ENCODE peak calls at places on chromosomes 1 and 21, in four cellular contexts. F, E, W and B are unnamed samples.

GRCh38 chr1:68121536-68121935 is 71.1 kb upstream of the DIRAS3 start:
- DNase-seq in F (no peak), E (no peak), W (no peak), B (no peak)

GRCh38 chr1:102919659-102920058 is 188.7 kb downstream of the COL11A1 start:
- DNase-seq in F (no peak), E (no peak), W (no peak), B (no peak)

GRCh38 chr1:43530483-43531452 is at the start of gene PTPRF:
- DNase-seq in F (peak), E (peak), W (peak), B (peak)

GRCh38 chr1:221740941-221741363 is 937 bp downstream of the DUSP10 start:
- DNase-seq in F (peak), E (peak), W (no peak), B (no peak)

GRCh38 chr1:212062832-212063438 is 27.4 kb downstream of the DTL start:
- DNase-seq in F (no peak), E (no peak), W (no peak), B (no peak)

GRCh38 chr1:170410391-170411146 is 121.4 kb upstream of the GORAB start:
- DNase-seq in F (no peak), E (no peak), W (no peak), B (no peak)

GRCh38 chr1:1182491-1183220 is 9.0 kb downstream of the TTLL10 start:
- DNase-seq in F (peak), E (peak), W (peak), B (peak)

GRCh38 chr1:170863600-170863999 is 71.7 kb upstream of the MROH9 start:
- DNase-seq in F (no peak), E (no peak), W (no peak), B (no peak)

GRCh38 chr21:45590246-45590725 is 48.0 kb upstream of the SLC19A1 start:
- DNase-seq in F (peak), E (peak), W (peak), B (peak)

GRCh38 chr1:93394514-93394913 is 48.8 kb downstream of the DR1 start:
- DNase-seq in F (no peak), E (no peak), W (no peak), B (no peak)

GRCh38 chr1:213585402-213585801 is 402.4 kb upstream of the PROX1 start:
- DNase-seq in F (peak), E (peak), W (no peak), B (peak)

GRCh38 chr1:39779821-39780220 is 8.7 kb upstream of the OXCT2 start:
- DNase-seq in F (peak), E (no peak), W (no peak), B (no peak)

GRCh38 chr1:31701137-31701736 is 2.6 kb downstream of the COL16A1 start:
- DNase-seq in F (peak), E (peak), W (no peak), B (peak)

GRCh38 chr1:111270781-111271463 is 19.7 kb upstream of the CHIA start:
- DNase-seq in F (no peak), E (no peak), W (peak), B (no peak)

GRCh38 chr1:153929433-153929825 is 6.7 kb upstream of the GATAD2B start:
- DNase-seq in F (peak), E (no peak), W (no peak), B (no peak)

GRCh38 chr1:248416226-248416625 is 13.4 kb downstream of the OR2T1 start:
- DNase-seq in F (no peak), E (no peak), W (no peak), B (no peak)

GRCh38 chr1:20265243-20265642 is 25.4 kb upstream of the VWA5B1 start:
- DNase-seq in F (no peak), E (peak), W (no peak), B (peak)

GRCh38 chr1:17239420-17239819 is 9.5 kb upstream of the PADI3 start:
- DNase-seq in F (peak), E (peak), W (peak), B (peak)

GRCh38 chr1:114342376-114342775 is 168.6 kb downstream of the TRIM33 start:
- DNase-seq in F (peak), E (peak), W (no peak), B (peak)

GRCh38 chr1:42963378-42964005 is 4.8 kb upstream of the SLC2A1 start:
- DNase-seq in F (no peak), E (no peak), W (no peak), B (peak)

GRCh38 chr1:198986041-198986440 is 347.2 kb downstream of the PTPRC start:
- DNase-seq in F (no peak), E (no peak), W (no peak), B (no peak)

GRCh38 chr1:17539202-17539525 is 334 bp upstream of the ARHGEF10L start:
- DNase-seq in F (no peak), E (no peak), W (no peak), B (no peak)

GRCh38 chr21:34808569-34809204 is 139.9 kb downstream of the CLIC6 start:
- DNase-seq in F (no peak), E (no peak), W (no peak), B (no peak)

GRCh38 chr1:35499230-35499629 is 58.0 kb downstream of the KIAA0319L start:
- DNase-seq in F (no peak), E (no peak), W (no peak), B (no peak)

GRCh38 chr1:66445492-66446181 is 88.3 kb upstream of the SGIP1 start:
- DNase-seq in F (peak), E (peak), W (no peak), B (peak)

GRCh38 chr1:165144757-165145397 is 211.6 kb downstream of the LMX1A start:
- DNase-seq in F (peak), E (peak), W (peak), B (peak)

GRCh38 chr1:177959793-177960515 is 9.9 kb downstream of the SEC16B start:
- DNase-seq in F (no peak), E (no peak), W (no peak), B (no peak)

GRCh38 chr1:88371396-88371795 is 312.7 kb upstream of the PKN2 start:
- DNase-seq in F (no peak), E (no peak), W (no peak), B (no peak)

GRCh38 chr1:156373546-156373945 is 4.5 kb downstream of the RHBG start:
- DNase-seq in F (no peak), E (no peak), W (no peak), B (no peak)

GRCh38 chr21:34113842-34114241 is 40.5 kb downstream of the MRPS6 start:
- DNase-seq in F (no peak), E (no peak), W (no peak), B (no peak)

GRCh38 chr1:5833911-5834310 is 158.3 kb downstream of the NPHP4 start:
- DNase-seq in F (no peak), E (no peak), W (no peak), B (no peak)

DNA sequence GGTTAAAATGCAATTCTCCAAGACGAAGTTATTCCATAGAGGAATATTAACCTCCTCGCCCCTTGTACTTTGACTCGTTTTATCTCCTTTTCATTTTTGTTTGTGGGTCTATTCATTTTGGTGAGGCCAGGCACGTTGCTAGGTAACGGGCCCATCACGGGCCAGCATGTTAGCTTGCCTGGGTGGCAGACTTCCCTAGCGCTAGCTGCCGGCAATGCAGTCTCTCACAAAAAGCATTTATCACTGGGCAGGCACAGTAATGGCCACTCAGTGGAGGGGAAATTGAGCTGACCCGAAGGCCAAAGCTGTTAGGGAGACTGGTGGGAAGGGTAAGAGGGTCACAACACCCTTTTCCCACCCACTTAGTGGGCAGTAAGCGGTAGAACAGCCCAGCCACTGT is 234.4 kb upstream of the FOXD3 start:
- DNase-seq in F (no peak), E (no peak), W (peak), B (no peak)
- TF ChIP-seq CTCF in F (no peak), E (no peak), W (peak), B (no peak)

DNA sequence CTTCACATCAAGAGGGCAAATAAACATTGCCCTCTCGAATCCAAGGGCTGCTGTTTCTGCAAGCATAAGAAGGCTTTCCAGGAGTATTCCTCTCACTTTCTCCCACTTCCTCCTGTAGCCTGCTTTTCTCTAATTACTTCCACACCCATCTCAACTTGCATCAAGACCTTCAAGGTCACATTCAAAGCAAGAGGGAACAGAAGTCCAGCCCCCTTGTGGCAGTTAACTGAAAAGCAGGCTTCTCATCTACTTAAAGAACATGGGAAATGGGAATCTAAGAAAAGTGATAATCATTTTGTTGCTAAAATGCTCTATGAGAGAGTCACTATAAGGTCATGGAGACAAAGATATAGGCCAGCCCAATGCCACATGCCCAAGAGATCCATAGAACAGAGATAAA is 874.4 kb downstream of the KCNT2 start:
- DNase-seq in F (no peak), E (peak), W (peak), B (peak)
- TF ChIP-seq CTCF in F (no peak), E (peak), W (peak), B (no peak)

GRCh38 chr1:29240986-29241385 is 4.7 kb downstream of the PTPRU start:
- DNase-seq in F (no peak), E (no peak), W (no peak), B (no peak)

GRCh38 chr1:29239142-29239541 is 2.8 kb downstream of the PTPRU start:
- DNase-seq in F (no peak), E (no peak), W (peak), B (no peak)

GRCh38 chr1:29238601-29238964 is 2.3 kb downstream of the PTPRU start:
- DNase-seq in F (no peak), E (no peak), W (no peak), B (no peak)

GRCh38 chr1:29237906-29238600 is 1.7 kb downstream of the PTPRU start:
- DNase-seq in F (no peak), E (peak), W (peak), B (peak)

DNA sequence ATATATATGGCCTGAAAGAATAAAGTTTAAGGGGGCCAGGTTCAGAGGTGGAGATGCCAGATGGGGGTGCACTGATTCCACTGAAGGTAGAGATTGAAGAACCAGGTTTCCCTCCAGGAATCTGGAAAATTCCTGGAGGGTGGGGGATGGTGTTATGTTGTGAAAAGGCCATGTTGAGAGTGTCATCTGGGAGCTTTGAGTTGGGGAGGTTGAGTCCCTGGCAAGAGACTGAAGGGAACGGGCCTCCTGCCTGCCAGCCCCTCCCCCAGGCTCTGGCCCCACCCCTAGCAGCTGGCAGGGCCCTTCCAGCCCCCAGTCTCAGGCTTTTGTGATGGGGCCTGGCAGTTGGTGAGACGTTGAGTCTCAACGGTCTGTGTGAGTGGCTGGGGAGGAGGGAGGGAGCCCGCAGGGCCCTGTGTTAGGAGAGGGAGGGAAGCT is 4.1 kb downstream of the PTPRU start:
- DNase-seq in F (no peak), E (no peak), W (peak), B (no peak)
- TF ChIP-seq CTCF in F (no peak), E (no peak), W (peak), B (no peak)

GRCh38 chr1:228462560-228462959 is 24.6 kb upstream of the RNF187 start:
- DNase-seq in F (no peak), E (no peak), W (no peak), B (no peak)

GRCh38 chr1:228464487-228464983 is 22.6 kb upstream of the RNF187 start:
- DNase-seq in F (peak), E (peak), W (peak), B (peak)

GRCh38 chr1:228465134-228465533 is 22.0 kb upstream of the RNF187 start:
- DNase-seq in F (no peak), E (no peak), W (no peak), B (no peak)

GRCh38 chr1:228463009-228463558 is 24.1 kb upstream of the RNF187 start:
- DNase-seq in F (no peak), E (no peak), W (no peak), B (no peak)

DNA sequence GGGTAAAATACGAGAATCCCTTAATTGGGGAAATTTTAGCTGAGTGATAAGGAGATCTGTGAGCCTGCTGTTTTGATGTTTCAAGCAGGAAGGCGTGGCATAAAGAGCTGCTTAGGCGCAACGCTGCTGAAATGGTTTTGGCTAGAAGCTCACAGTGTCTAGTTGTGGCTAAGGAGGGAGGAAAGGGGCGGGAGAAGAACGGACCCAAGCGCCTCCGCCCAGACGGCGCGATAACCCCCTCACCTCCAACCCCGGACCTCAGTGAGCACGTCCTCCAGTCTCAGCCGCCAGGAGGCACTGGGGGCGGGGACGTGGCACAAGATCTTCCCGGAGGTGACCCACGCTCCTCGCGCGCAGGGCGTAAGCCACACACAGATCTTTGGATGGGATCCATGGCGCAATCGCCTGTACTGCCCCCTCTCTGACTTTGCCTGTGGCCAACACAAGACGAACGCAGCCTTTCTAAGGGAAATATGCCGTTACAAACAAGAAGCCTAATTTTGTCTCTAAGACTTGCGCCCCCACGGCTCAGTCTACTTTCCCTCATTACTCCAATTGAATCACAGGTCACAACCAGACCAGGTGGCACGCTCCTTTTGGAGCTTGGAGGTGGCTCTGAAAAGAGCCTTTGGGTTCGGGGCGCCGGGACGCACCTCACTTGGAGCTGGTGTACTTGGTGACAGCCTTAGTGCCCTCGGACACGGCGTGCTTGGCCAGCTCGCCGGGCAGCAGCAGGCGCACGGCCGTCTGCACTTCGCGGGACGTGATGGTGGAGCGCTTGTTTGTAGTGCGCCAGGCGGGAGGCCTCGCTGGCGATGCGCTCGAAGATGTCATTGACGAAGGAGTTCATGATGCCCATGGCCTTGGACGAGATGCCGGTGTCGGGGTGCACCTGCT is 23.4 kb upstream of the RNF187 start:
- DNase-seq in F (peak), E (peak), W (peak), B (peak)
- TF ChIP-seq CTCF in F (no peak), E (no peak), W (peak), B (no peak)

GRCh38 chr1:58447047-58447446 is 99.5 kb downstream of the OMA1 start:
- DNase-seq in F (no peak), E (no peak), W (no peak), B (no peak)

GRCh38 chr1:58447891-58448290 is 98.6 kb downstream of the OMA1 start:
- DNase-seq in F (no peak), E (no peak), W (no peak), B (no peak)

GRCh38 chr1:58443986-58444603 is 102.4 kb downstream of the OMA1 start:
- DNase-seq in F (no peak), E (no peak), W (no peak), B (no peak)

GRCh38 chr1:58442114-58442513 is 104.4 kb downstream of the OMA1 start:
- DNase-seq in F (no peak), E (no peak), W (no peak), B (no peak)

DNA sequence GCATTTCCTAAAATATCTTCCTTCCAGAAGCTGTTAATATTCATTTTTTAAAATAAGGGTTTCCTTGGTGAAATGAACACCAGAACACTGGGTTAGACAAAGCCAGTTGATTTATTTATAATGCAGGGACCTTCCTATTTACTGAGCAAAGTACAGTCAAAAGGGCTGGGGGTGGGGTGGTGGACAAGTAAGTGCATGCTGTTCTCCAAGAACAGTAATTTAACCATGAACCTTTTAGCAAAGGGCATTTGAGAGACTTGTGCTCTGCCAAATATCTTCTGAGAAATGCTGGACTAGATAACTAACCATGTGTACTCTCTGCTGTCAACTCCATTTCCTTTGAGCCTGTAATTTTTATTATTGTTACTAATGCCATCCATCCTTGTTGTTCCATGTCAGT is 100.2 kb downstream of the OMA1 start:
- DNase-seq in F (no peak), E (no peak), W (no peak), B (no peak)
- TF ChIP-seq CTCF in F (no peak), E (no peak), W (no peak), B (no peak)

GRCh38 chr1:163422738-163423404 is 101.1 kb downstream of the NUF2 start:
- DNase-seq in F (no peak), E (no peak), W (no peak), B (no peak)
- TF ChIP-seq CTCF in F (no peak), E (no peak), W (no peak), B (no peak)

DNA sequence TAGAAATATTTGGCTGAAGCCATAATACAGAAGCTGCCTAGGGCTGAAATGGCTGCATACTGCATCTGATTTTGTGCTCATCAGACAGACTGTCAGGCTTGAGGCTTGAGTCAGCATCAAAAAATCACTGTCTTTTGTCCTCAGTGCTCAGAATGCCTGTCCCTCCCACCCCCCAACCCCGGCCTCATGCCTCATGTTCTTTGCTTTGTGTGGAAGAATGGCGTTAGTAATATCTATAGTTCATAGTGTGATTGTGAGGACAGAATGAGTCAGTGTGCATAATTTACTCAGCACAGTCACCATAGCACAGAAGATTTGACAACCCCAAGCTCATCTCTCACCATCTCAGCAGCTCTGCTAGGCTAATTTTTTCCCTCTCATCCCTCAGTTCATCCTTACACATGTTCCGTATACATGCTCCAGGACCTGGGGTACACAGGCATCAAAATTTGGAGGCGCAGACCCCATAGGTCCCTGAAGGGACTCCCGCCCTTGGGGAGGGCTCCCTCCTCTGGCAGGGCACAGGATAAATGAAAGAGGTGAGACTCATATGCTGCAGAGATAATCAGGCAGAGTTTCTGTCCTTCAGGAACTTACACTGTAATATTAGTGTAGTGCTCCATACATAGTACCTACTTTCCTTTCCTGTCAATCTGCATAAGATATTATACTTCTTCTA is 159.1 kb upstream of the C8B start:
- DNase-seq in F (no peak), E (no peak), W (no peak), B (no peak)
- TF ChIP-seq CTCF in F (no peak), E (no peak), W (peak), B (no peak)

GRCh38 chr1:46244656-46245371 is 2.7 kb upstream of the RAD54L start:
- DNase-seq in F (no peak), E (no peak), W (no peak), B (no peak)
- TF ChIP-seq CTCF in F (peak), E (peak), W (peak), B (no peak)

DNA sequence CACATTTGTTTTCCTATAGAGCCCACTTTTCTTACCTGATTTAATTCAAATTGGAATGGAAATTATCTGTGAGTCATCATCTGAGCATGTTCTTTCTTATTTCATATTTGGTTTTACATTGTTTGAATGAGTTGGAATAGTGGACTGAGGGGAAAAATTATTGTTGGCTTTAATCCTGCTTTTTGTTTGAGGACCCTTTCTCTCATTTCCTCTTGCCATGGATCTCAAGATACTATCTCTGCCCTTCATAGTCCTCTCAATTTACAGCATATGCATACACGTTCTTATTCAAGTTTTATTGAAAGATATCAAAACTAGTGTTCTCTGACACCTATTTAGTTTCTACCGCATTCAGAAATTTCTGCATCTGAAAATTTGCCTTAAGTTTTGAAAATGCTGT is 5.1 kb downstream of the KCNK2 start:
- DNase-seq in F (no peak), E (no peak), W (no peak), B (no peak)
- TF ChIP-seq CTCF in F (no peak), E (no peak), W (no peak), B (no peak)